ENCODE peak calls at places on chromosomes 5 and 9, in nine cellular contexts. T is transverse colon, Z is tibial nerve, S is K562, W is A549, K is HepG2, Y is H1, X is ovary, F is suprapubic skin. J is an unnamed sample.

GRCh38 chr5:67089200-67089725 is 107.3 kb downstream of the CD180 start:
- DNase-seq in Z (no peak), T (no peak), F (no peak), W (no peak), S (no peak), Y (no peak), X (no peak), K (no peak), J (no peak)

GRCh38 chr5:146103594-146103993 is 1.8 kb downstream of the PLAC8L1 start:
- DNase-seq in S (no peak), Y (no peak), Z (no peak), K (no peak), X (no peak), W (no peak), T (no peak), F (no peak), J (no peak)

GRCh38 chr9:114278881-114279570 is 43.9 kb upstream of the ORM1 start:
- DNase-seq in F (peak), X (peak), W (peak), K (no peak), S (no peak), Y (no peak), T (no peak), Z (no peak), J (no peak)

GRCh38 chr9:27206041-27206440 is 90.9 kb downstream of the EQTN start:
- DNase-seq in Y (no peak), F (no peak), S (no peak), Z (no peak), K (no peak), W (no peak), X (no peak), T (no peak), J (no peak)

GRCh38 chr9:6302417-6302816 is 25.8 kb upstream of the TPD52L3 start:
- DNase-seq in K (no peak), Y (no peak), S (no peak), W (no peak), X (no peak), F (no peak), Z (no peak), T (no peak), J (no peak)

GRCh38 chr9:82490019-82490499 is 501.5 kb downstream of the SPATA31D1 start:
- DNase-seq in K (no peak), T (no peak), Y (no peak), X (no peak), Z (no peak), F (no peak), W (no peak), S (no peak), J (no peak)

GRCh38 chr5:67957374-67957773 is 258.2 kb upstream of the PIK3R1 start:
- DNase-seq in F (no peak), Y (no peak), T (no peak), W (no peak), X (no peak), Z (no peak), S (no peak), K (no peak), J (no peak)

GRCh38 chr9:134637696-134638502 is 3.7 kb upstream of the COL5A1 start:
- DNase-seq in Y (no peak), Z (no peak), T (no peak), X (no peak), W (no peak), F (peak), K (no peak), S (no peak), J (no peak)

GRCh38 chr9:112072721-112073553 is 102.2 kb downstream of the SUSD1 start:
- DNase-seq in T (peak), X (no peak), K (no peak), Y (no peak), S (peak), F (no peak), Z (no peak), W (no peak), J (no peak)

GRCh38 chr9:120904999-120905793 is 21.4 kb downstream of the TRAF1 start:
- DNase-seq in X (no peak), F (no peak), Y (no peak), T (no peak), S (no peak), W (no peak), Z (no peak), K (no peak), J (no peak)

GRCh38 chr9:109383356-109383755 is 62.5 kb upstream of the EPB41L4B start:
- DNase-seq in S (no peak), W (no peak), K (no peak), Y (no peak), Z (no peak), X (no peak), F (no peak), T (no peak), J (no peak)

GRCh38 chr9:109382182-109382581 is 61.3 kb upstream of the EPB41L4B start:
- DNase-seq in X (no peak), Y (no peak), K (no peak), F (no peak), W (no peak), S (no peak), Z (no peak), T (no peak), J (no peak)

GRCh38 chr9:109385499-109385898 is 64.6 kb upstream of the EPB41L4B start:
- DNase-seq in Y (no peak), W (no peak), X (no peak), F (no peak), K (no peak), T (no peak), Z (no peak), S (no peak), J (no peak)

GRCh38 chr9:109382585-109382984 is 61.7 kb upstream of the EPB41L4B start:
- DNase-seq in X (no peak), F (no peak), K (no peak), S (no peak), Y (no peak), Z (no peak), T (no peak), W (no peak), J (no peak)

GRCh38 chr9:109383947-109384346 is 63.1 kb upstream of the EPB41L4B start:
- DNase-seq in Z (no peak), K (no peak), T (no peak), W (no peak), X (no peak), Y (no peak), F (no peak), S (no peak), J (no peak)
- H3K27ac ChIP-seq in Z (no peak), K (no peak), T (no peak), W (no peak), X (no peak), Y (no peak), F (no peak), S (no peak), J (no peak)

DNA sequence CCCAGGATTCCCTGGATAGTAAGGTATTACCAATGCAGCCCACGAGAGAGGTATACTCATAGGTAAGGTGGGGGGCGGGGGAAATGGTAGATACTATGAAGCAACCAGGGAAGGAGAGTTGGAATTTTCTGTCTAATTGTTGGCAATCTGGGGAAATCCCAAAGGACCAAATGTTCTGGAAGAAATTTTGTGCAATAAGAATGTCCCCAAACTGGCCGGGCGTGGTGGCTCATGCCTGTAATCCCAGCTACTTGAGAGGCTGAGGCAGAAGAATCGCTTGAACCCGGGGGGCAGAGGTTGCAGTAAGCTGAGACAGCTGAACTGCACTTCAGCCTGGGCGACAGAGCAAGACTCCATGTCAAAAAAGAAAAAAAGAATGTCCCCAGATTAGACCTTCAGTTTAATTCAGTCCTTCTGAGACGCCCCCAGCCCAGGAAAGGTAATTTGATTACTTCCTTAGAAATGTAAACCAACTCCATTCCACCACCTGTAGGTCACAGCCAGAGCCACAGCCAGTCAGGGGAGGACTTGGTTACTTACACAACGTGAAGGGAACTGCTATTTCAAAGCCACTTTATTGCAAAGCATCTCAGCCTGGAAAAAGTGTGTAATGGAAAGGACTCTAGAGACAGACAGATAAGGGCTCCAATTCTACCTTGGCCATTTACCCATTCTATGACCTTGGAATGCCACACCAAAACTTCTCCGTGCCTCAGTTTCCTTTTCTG is 50.0 kb upstream of the KLF4 start:
- DNase-seq in S (no peak), Z (peak), F (peak), T (no peak), K (no peak), X (no peak), W (no peak), Y (peak), J (no peak)
- TF ChIP-seq EP300 in S (no peak), Z (no peak), F (no peak), T (no peak), K (no peak), X (no peak), W (no peak), Y (no peak), J (no peak)

GRCh38 chr5:53882637-53883036 is 322.2 kb downstream of the NDUFS4 start:
- DNase-seq in S (no peak), W (no peak), K (no peak), Z (no peak), Y (no peak), X (no peak), T (no peak), F (no peak), J (no peak)
- H3K27ac ChIP-seq in S (no peak), W (no peak), K (no peak), Z (no peak), Y (no peak), X (no peak), T (no peak), F (no peak), J (no peak)

GRCh38 chr9:14170392-14170931 is 143.5 kb downstream of the NFIB start:
- DNase-seq in F (no peak), X (no peak), K (no peak), Y (no peak), W (no peak), S (no peak), Z (no peak), T (no peak), J (no peak)

GRCh38 chr9:14164908-14165307 is 149.0 kb downstream of the NFIB start:
- DNase-seq in F (no peak), Z (no peak), K (no peak), Y (no peak), W (no peak), S (no peak), T (no peak), X (no peak), J (no peak)

GRCh38 chr9:14170973-14171596 is 142.9 kb downstream of the NFIB start:
- DNase-seq in S (no peak), Z (no peak), T (no peak), F (no peak), W (peak), Y (no peak), K (no peak), X (no peak), J (no peak)

GRCh38 chr9:14165376-14166035 is 148.4 kb downstream of the NFIB start:
- DNase-seq in Z (no peak), T (no peak), W (no peak), F (no peak), K (peak), X (no peak), Y (no peak), S (no peak), J (no peak)

DNA sequence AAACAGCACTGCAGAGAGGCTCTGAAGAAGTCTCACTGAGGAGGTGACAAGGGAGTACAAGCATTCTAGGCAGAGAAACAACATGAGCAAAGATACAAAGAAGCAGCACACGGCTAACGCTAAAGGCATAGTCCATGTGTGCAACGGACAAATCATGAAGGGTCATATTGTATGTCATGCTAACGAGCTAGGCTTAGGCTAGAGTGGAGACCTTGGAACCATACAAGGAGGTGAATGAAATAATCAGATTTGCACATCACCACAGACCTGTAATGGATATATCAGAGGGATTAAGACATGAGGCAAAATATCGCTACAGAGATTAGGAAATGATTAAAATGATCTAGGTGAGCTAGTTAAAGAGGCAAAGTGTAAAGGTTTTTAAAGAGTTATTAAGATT is 145.6 kb downstream of the NFIB start:
- DNase-seq in S (no peak), Z (no peak), T (no peak), X (no peak), Y (no peak), K (no peak), F (no peak), W (no peak), J (no peak)
- TF ChIP-seq EP300 in S (no peak), Z (no peak), T (no peak), X (no peak), Y (no peak), K (no peak), F (no peak), W (no peak), J (no peak)

GRCh38 chr9:107275530-107275929 is 7.5 kb upstream of the RAD23B start:
- DNase-seq in Y (no peak), Z (no peak), K (no peak), S (no peak), X (no peak), T (no peak), F (no peak), W (no peak), J (no peak)
- H3K27ac ChIP-seq in Y (no peak), Z (no peak), K (no peak), S (no peak), X (no peak), T (no peak), F (no peak), W (peak), J (no peak)

DNA sequence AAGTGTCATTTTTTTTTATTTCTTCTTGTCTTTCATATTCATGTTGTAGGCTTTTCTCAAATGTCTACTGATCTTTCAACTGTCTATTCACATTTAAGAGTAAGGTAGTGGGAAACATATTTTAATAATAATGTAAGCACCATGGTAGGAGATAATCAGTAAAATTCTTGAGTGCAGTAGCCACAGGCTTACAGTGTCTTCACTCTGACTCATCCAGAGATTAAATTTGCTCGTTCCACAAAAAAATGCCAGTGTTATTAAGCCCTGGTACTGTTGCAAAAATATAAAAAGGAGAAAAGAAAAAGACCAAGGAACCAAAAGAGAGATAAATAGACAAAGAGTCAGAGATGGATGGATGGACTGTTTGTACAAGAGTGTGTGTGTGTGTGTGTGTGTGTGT is 43.0 kb downstream of the PARP8 start:
- DNase-seq in X (no peak), S (no peak), F (no peak), Z (no peak), Y (no peak), W (no peak), K (no peak), T (no peak), J (no peak)
- TF ChIP-seq EP300 in X (no peak), S (no peak), F (no peak), Z (no peak), Y (no peak), W (no peak), K (no peak), T (no peak), J (no peak)

DNA sequence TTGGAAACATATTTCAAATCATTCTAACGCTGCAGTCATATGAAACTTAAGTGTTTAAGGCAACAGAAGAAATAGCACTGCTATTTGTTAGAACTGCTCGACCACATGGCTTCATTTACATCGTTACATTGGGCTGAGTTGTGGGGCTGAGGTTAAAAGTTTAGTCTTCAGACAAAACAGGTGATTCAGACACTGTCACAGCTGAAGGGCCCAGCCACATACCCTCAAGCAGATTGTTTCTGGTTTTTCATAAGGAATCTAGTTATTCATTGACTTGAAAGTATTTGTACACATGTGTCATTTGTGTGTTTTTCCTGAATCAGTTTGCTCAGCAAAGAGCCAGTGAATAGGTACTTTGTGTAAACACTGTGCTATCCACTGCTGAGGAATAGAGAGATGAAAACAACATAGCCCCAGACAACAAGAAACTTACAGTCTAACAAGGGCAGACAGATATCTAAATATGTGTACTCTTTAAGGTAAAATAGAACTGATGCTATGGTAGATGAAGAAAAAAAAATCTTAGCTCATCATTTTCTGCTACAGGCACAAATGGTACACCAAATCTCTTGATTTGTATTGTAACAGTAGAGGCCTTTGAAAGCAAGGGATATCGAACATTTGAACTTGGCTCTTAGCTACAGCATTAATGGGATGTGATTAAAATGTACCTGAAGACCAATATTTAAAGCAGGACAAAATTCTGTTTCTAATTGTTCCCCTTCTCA is 357.6 kb upstream of the RPS23 start:
- DNase-seq in S (no peak), Z (no peak), T (peak), Y (no peak), W (peak), F (no peak), X (no peak), K (peak), J (no peak)
- H3K27ac ChIP-seq in S (no peak), Z (no peak), T (peak), Y (no peak), W (peak), F (no peak), X (no peak), K (peak), J (no peak)

DNA sequence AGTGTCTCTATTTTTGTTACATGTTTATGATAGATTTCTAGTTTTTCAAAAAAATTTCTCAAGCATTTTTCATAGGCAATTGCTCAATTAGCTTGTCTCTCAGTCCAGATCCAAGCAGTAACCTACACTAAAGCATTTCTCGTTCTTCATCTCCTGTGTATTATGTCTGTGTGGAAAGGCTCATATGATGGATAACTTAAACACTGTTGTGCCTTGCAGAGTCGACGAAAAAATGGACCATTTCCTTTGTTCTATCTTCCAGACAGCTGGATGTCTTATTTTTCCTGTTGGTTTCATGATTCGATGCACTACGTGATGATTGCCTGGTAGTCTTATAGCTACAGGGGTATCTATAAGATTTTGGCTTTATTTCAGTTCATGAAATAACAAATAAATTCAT is 347.8 kb downstream of the TRPM3 start:
- DNase-seq in K (no peak), X (no peak), Z (no peak), S (no peak), W (no peak), Y (no peak), F (no peak), T (no peak), J (no peak)
- TF ChIP-seq EP300 in K (no peak), X (no peak), Z (no peak), S (no peak), W (no peak), Y (no peak), F (no peak), T (no peak), J (no peak)

J was measured in stomach.